ENCODE peak calls at places on chromosomes 5 and 9, in five cellular contexts. C is progenitor cell of endocrine pancreas; Y is NCI-H446 treated with DMSO at 0.1 percent for 48 hours; L is stimulated activated CD8-positive, alpha-beta memory T cell treated with anti-CD3 and anti-CD28 coated beads, Interleukin-7, amount 100 ng/mL, for 48 hours; T is stomach. A is an unnamed sample.

GRCh38 chr5:147160923-147161663 is 73.7 kb upstream of the STK32A start:
- DNase-seq in C (no peak), Y (peak), L (no peak), T (no peak), A (no peak)

GRCh38 chr9:92508018-92508417 is 25.7 kb upstream of the ASPN start:
- DNase-seq in C (no peak), Y (no peak), L (no peak), T (no peak), A (no peak)

GRCh38 chr5:170427672-170428236 is 38.6 kb upstream of the KCNMB1 start:
- DNase-seq in C (no peak), Y (peak), L (no peak), T (no peak), A (no peak)

GRCh38 chr5:134420326-134420725 is 8.6 kb upstream of the CDKN2AIPNL start:
- DNase-seq in C (no peak), Y (no peak), L (no peak), T (no peak), A (no peak)

GRCh38 chr5:58453326-58453725 is 6.6 kb downstream of the PLK2 start:
- DNase-seq in C (no peak), Y (no peak), L (no peak), T (no peak), A (no peak)

GRCh38 chr5:10726179-10726912 is 34.7 kb downstream of the DAP start:
- DNase-seq in C (no peak), Y (no peak), L (no peak), T (no peak), A (no peak)

GRCh38 chr5:151095341-151096000 is 14.6 kb upstream of the TNIP1 start:
- DNase-seq in C (no peak), Y (no peak), L (no peak), T (peak), A (peak)

GRCh38 chr5:41193462-41194166 is 19.7 kb downstream of the C6 start:
- DNase-seq in C (no peak), Y (peak), L (no peak), T (peak), A (peak)

GRCh38 chr9:110623462-110624025 is 44.0 kb upstream of the SVEP1 start:
- DNase-seq in C (peak), Y (no peak), L (no peak), T (peak), A (peak)

GRCh38 chr9:33044677-33045282 is 19.7 kb downstream of the DNAJA1 start:
- DNase-seq in C (no peak), Y (no peak), L (no peak), T (peak), A (peak)

A was measured in transverse colon.